ENCODE peak calls at places on chromosomes 6 and 20, in eight cellular contexts. P is chondrocyte, V is WTC11, X is coronary artery, N is epithelial cell of esophagus, U is fibroblast of mammary gland, D is stomach, T is GM23338. I is an unnamed sample.

GRCh38 chr6:166543603-166544293 is 42.7 kb downstream of the RAMACL start:
- DNase-seq in D (no peak), X (no peak), N (no peak), U (no peak), V (no peak), T (no peak), P (no peak), I (peak)

GRCh38 chr6:166926748-166927147 is 29.6 kb downstream of the RNASET2 start:
- DNase-seq in V (no peak), X (no peak), U (no peak), T (no peak), N (no peak), D (no peak), P (no peak), I (peak)

GRCh38 chr20:32236048-32236533 is 28.4 kb downstream of the POFUT1 start:
- DNase-seq in T (no peak), D (no peak), P (peak), N (peak), V (no peak), U (no peak), X (no peak), I (no peak)

GRCh38 chr6:73506246-73506645 is 14.6 kb downstream of the EEF1A1 start:
- DNase-seq in X (no peak), N (no peak), U (no peak), D (no peak), P (no peak), V (no peak), T (no peak), I (no peak)

GRCh38 chr20:58169441-58169840 is 59.0 kb downstream of the ANKRD60 start:
- DNase-seq in T (no peak), X (no peak), N (no peak), V (no peak), D (no peak), P (no peak), U (peak), I (no peak)

GRCh38 chr20:1883986-1884385 is 11.2 kb upstream of the SIRPA start:
- DNase-seq in D (no peak), V (no peak), X (no peak), N (no peak), U (no peak), T (no peak), P (peak), I (no peak)

GRCh38 chr6:23174781-23175361 is 605.5 kb downstream of the HDGFL1 start:
- DNase-seq in U (peak), D (no peak), V (no peak), N (peak), T (no peak), X (no peak), P (no peak), I (no peak)

GRCh38 chr20:13990465-13990864 is at the start of gene SEL1L2:
- DNase-seq in T (peak), V (peak), P (no peak), U (no peak), X (no peak), N (no peak), D (no peak), I (no peak)

GRCh38 chr20:31836853-31837608 is 8.4 kb downstream of the FOXS1 start:
- DNase-seq in N (no peak), D (no peak), T (no peak), V (no peak), X (no peak), U (no peak), P (no peak), I (no peak)

GRCh38 chr20:41161886-41162285 is 24.5 kb downstream of the PLCG1 start:
- DNase-seq in P (no peak), T (no peak), X (no peak), D (no peak), V (no peak), N (no peak), U (no peak), I (no peak)
- TF ChIP-seq CTCF in P (no peak), T (no peak), X (no peak), D (no peak), V (no peak), N (no peak), U (no peak), I (no peak)

DNA sequence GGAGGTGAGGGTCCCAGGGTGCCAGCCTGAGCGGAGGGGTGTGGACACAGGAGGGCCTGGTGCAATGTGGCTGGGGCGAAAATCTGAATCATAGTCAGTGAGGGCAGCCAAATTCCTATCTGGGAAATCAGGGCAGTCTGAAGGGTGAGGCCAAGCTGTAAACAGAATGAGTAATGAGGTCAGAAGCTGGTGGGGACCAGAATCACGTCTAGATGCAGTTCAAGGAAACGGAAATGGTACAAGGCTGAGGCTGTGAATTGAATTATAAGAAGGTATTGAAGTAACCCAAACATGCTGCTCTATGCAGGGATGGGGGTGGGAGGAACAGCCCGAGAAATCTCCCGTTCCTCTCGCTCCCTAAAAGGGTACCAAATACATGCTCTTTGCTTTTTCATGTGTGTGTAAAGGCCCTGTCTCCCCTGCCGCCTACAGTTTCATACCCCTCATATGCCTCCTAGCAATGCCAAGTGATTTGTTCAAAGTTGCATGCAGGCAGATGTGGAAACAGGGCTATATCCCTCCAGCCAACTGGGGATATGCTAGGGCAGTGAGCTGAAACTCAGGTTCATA is 35.2 kb upstream of the PIM1 start:
- DNase-seq in D (peak), N (peak), X (no peak), T (no peak), U (peak), P (no peak), V (no peak), I (peak)
- TF ChIP-seq CTCF in D (no peak), N (no peak), X (no peak), T (no peak), U (no peak), P (peak), V (no peak), I (no peak)

GRCh38 chr6:140538926-140539325 is 1164.5 kb upstream of the CITED2 start:
- DNase-seq in V (no peak), D (no peak), T (peak), N (peak), X (no peak), U (peak), P (no peak), I (no peak)
- TF ChIP-seq CTCF in V (no peak), D (no peak), T (peak), N (no peak), X (no peak), U (no peak), P (peak), I (no peak)

GRCh38 chr6:131917763-131918649 is 33.2 kb downstream of the CCN2 start:
- DNase-seq in D (no peak), N (no peak), P (no peak), X (no peak), T (no peak), V (no peak), U (no peak), I (no peak)
- TF ChIP-seq CTCF in D (no peak), N (no peak), P (no peak), X (no peak), T (no peak), V (no peak), U (no peak), I (no peak)

GRCh38 chr20:42484790-42485365 is 704.8 kb downstream of the PTPRT start:
- DNase-seq in D (no peak), T (no peak), P (no peak), V (no peak), N (no peak), X (no peak), U (no peak), I (no peak)

GRCh38 chr20:42484335-42484734 is 705.4 kb downstream of the PTPRT start:
- DNase-seq in P (no peak), D (no peak), V (no peak), X (no peak), T (no peak), N (peak), U (peak), I (peak)

GRCh38 chr20:42482808-42483207 is 706.9 kb downstream of the PTPRT start:
- DNase-seq in X (no peak), P (no peak), N (no peak), V (no peak), U (no peak), D (no peak), T (no peak), I (no peak)

GRCh38 chr20:42485566-42485965 is 704.1 kb downstream of the PTPRT start:
- DNase-seq in T (no peak), P (no peak), V (no peak), X (no peak), D (no peak), N (no peak), U (no peak), I (no peak)

GRCh38 chr20:42483694-42484303 is 705.9 kb downstream of the PTPRT start:
- DNase-seq in T (peak), X (no peak), P (no peak), V (peak), N (no peak), U (no peak), D (no peak), I (no peak)
- TF ChIP-seq CTCF in T (peak), X (no peak), P (peak), V (peak), N (peak), U (peak), D (no peak), I (no peak)

DNA sequence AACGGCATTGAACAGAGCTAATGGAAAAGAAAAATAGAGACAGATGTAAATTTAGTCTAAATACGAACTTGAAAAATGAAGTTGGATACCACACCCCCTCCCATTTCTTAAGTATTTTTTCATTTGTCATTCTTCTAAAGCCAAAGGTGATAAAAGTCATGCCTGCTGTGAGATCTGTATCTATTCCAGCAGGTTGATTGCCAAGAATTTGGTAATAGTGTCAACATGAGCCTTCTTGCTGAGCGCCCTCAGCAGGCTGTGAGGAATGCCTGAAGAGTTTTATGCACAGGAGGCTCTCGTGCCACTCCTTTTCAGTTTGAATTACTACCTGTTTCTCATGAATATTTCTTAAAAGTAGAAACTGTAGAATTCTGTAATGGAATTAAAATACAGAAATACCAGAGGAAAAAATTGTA is 165.4 kb downstream of the QKI start:
- DNase-seq in T (peak), X (no peak), D (no peak), P (no peak), N (peak), U (peak), V (no peak), I (no peak)
- TF ChIP-seq CTCF in T (peak), X (no peak), D (no peak), P (no peak), N (peak), U (no peak), V (no peak), I (no peak)

DNA sequence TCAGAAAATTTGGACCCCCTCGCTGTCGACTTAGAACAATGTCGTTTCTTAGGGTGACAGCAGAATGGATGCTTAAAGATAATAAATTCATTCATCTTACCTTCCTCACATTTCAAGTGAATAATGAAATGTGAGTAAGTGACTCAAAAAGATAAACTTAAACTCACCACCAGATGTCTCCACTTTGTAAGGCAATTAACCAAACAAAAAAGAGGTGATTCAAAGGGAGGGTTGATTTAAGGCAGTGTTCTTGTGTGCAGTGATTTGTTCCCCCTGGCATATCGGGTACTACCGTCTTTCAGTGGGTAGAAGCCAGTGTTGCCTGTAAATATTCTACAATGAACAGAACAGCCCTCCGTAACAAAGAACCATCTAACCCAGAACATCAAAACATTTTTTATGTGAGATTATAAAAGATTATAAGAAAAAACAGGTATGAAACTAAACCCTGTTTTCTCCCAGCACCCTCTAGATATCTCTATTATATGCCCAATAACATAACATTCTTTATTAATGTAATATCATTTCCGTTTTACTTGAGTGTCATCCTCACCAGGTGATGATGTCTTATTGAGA is 589.7 kb downstream of the CBLN4 start:
- DNase-seq in U (peak), D (no peak), X (no peak), T (peak), P (no peak), V (no peak), N (peak), I (no peak)
- TF ChIP-seq CTCF in U (peak), D (no peak), X (no peak), T (no peak), P (peak), V (no peak), N (peak), I (no peak)

GRCh38 chr6:109184638-109185037 is 89.3 kb downstream of the CEP57L1 start:
- DNase-seq in X (no peak), N (no peak), P (no peak), T (no peak), V (no peak), U (no peak), D (no peak), I (no peak)

GRCh38 chr6:109186012-109186411 is 90.7 kb downstream of the CEP57L1 start:
- DNase-seq in V (no peak), X (no peak), D (no peak), N (no peak), T (no peak), P (no peak), U (no peak), I (no peak)

GRCh38 chr6:109179507-109179906 is 84.2 kb downstream of the CEP57L1 start:
- DNase-seq in V (no peak), X (no peak), P (no peak), N (no peak), D (no peak), T (no peak), U (no peak), I (no peak)

GRCh38 chr6:109182590-109182989 is 87.3 kb downstream of the CEP57L1 start:
- DNase-seq in T (no peak), D (no peak), V (no peak), N (no peak), X (no peak), U (no peak), P (no peak), I (no peak)

DNA sequence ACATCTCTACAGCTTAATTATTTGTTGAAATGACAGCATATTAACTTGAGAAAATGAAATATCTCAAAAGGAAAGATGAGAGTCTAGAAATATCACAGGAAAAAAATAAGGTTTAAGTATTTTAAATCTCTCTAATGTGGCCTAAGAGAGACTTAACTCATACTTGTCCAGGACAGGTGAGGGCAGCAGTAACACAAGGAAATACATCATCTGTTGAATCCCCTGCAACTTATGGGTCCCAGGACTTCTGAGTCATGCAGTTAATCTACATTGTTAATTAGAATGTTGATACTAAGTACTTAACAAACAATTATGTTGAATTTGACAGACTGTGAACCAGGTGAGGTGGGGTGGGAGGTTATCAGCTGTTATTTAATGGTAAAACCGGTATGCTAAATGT is 87.8 kb downstream of the CEP57L1 start:
- DNase-seq in T (peak), N (no peak), P (no peak), U (peak), D (no peak), V (no peak), X (no peak), I (no peak)
- TF ChIP-seq CTCF in T (peak), N (no peak), P (no peak), U (no peak), D (no peak), V (no peak), X (no peak), I (no peak)